ENCODE peak calls at places on chromosomes 6 and 20, in ten cellular contexts. R, N, W, F, Y, Z, L, K, J and D are unnamed samples.

GRCh38 chr6:111429571-111429970 is 53.4 kb downstream of the REV3L start:
- DNase-seq in R (no peak), N (no peak), W (no peak), F (no peak), Y (no peak), Z (no peak), L (no peak), K (no peak), J (no peak), D (no peak)

GRCh38 chr6:90294008-90294511 is 2.6 kb downstream of the BACH2 start:
- DNase-seq in R (no peak), N (no peak), W (no peak), F (no peak), Y (no peak), Z (no peak), L (no peak), K (no peak), J (no peak), D (no peak)

GRCh38 chr6:142416179-142416578 is 114.4 kb downstream of the ADGRG6 start:
- DNase-seq in R (no peak), N (peak; percentile 61), W (peak; percentile 95), F (no peak), Y (no peak), Z (peak; percentile 86), L (peak; percentile 52), K (no peak), J (peak; percentile 21), D (no peak)

GRCh38 chr6:16568128-16568527 is 193.1 kb downstream of the ATXN1 start:
- DNase-seq in R (no peak), N (no peak), W (no peak), F (no peak), Y (no peak), Z (no peak), L (no peak), K (no peak), J (no peak), D (no peak)

GRCh38 chr6:170031096-170031471 is 259.8 kb downstream of the DLL1 start:
- DNase-seq in R (no peak), N (no peak), W (peak; percentile 11), F (no peak), Y (no peak), Z (no peak), L (peak; percentile 53), K (no peak), J (no peak), D (peak; percentile 5)

GRCh38 chr6:118295336-118295735 is 252.8 kb upstream of the PLN start:
- DNase-seq in R (no peak), N (no peak), W (no peak), F (no peak), Y (no peak), Z (no peak), L (no peak), K (no peak), J (no peak), D (no peak)

GRCh38 chr20:5557123-5557522 is 193.1 kb upstream of the SHLD1 start:
- DNase-seq in R (peak; percentile 77), N (peak; percentile 60), W (peak; percentile 34), F (peak; percentile 12), Y (no peak), Z (no peak), L (peak; percentile 57), K (peak; percentile 20), J (peak; percentile 49), D (no peak)

GRCh38 chr6:28207244-28208179 is 17.6 kb upstream of the ZSCAN9 start:
- DNase-seq in R (no peak), N (peak; percentile 84), W (peak; percentile 8), F (no peak), Y (no peak), Z (no peak), L (peak; percentile 24), K (no peak), J (no peak), D (no peak)

GRCh38 chr6:129661478-129662405 is 48.2 kb downstream of the ARHGAP18 start:
- DNase-seq in R (no peak), N (no peak), W (no peak), F (no peak), Y (no peak), Z (no peak), L (no peak), K (no peak), J (no peak), D (no peak)

GRCh38 chr20:33846291-33846916 is 35.3 kb downstream of the CHMP4B start:
- DNase-seq in R (no peak), N (no peak), W (peak; percentile 49), F (no peak), Y (no peak), Z (no peak), L (no peak), K (no peak), J (no peak), D (no peak)

GRCh38 chr6:33975631-33976424 is 170.1 kb downstream of the GRM4 start:
- DNase-seq in R (no peak), N (peak; percentile 70), W (no peak), F (no peak), Y (no peak), Z (no peak), L (no peak), K (no peak), J (no peak), D (no peak)

GRCh38 chr6:42564496-42564890 is 664 bp downstream of the UBR2 start:
- DNase-seq in R (peak; percentile 64), N (no peak), W (no peak), F (no peak), Y (no peak), Z (no peak), L (no peak), K (peak; percentile 47), J (no peak), D (no peak)

GRCh38 chr6:32195902-32196681 is 3.6 kb upstream of the GPSM3 start:
- DNase-seq in R (peak; percentile 85), N (peak; percentile 94), W (peak; percentile 79), F (peak; percentile 88), Y (no peak), Z (peak; percentile 44), L (peak; percentile 91), K (peak; percentile 89), J (peak; percentile 59), D (peak; percentile 78)

GRCh38 chr6:96899019-96899418 is 1.3 kb upstream of the NDUFAF4 start:
- DNase-seq in R (peak; percentile 41), N (peak; percentile 55), W (peak; percentile 54), F (no peak), Y (no peak), Z (peak; percentile 17), L (peak; percentile 63), K (no peak), J (no peak), D (peak; percentile 13)

GRCh38 chr6:110039996-110040383 is 61.9 kb downstream of the GPR6 start:
- DNase-seq in R (peak; percentile 48), N (peak; percentile 59), W (no peak), F (peak; percentile 44), Y (no peak), Z (no peak), L (peak; percentile 71), K (peak; percentile 67), J (peak; percentile 18), D (no peak)

GRCh38 chr20:34954905-34955231 is 738 bp downstream of the GSS start:
- DNase-seq in R (no peak), N (peak; percentile 58), W (peak; percentile 52), F (no peak), Y (no peak), Z (peak; percentile 12), L (peak; percentile 28), K (no peak), J (no peak), D (peak; percentile 81)

GRCh38 chr6:13278184-13278583 is 50.2 kb downstream of the TBC1D7 start:
- DNase-seq in R (peak; percentile 56), N (peak; percentile 57), W (no peak), F (no peak), Y (no peak), Z (no peak), L (no peak), K (no peak), J (peak; percentile 30), D (no peak)

GRCh38 chr6:159875194-159875593 is 15.6 kb upstream of the MAS1 start:
- DNase-seq in R (no peak), N (peak; percentile 14), W (no peak), F (no peak), Y (no peak), Z (no peak), L (no peak), K (peak; percentile 84), J (no peak), D (no peak)

GRCh38 chr6:16136086-16136485 is 7.2 kb downstream of the MYLIP start:
- DNase-seq in R (no peak), N (no peak), W (no peak), F (no peak), Y (no peak), Z (no peak), L (no peak), K (no peak), J (peak; percentile 39), D (no peak)

GRCh38 chr6:33313709-33314514 is at the start of gene TAPBP:
- DNase-seq in R (peak; percentile 95), N (peak; percentile 55), W (peak; percentile 46), F (no peak), Y (no peak), Z (peak; percentile 30), L (peak; percentile 70), K (peak; percentile 63), J (peak; percentile 83), D (peak; percentile 32)

GRCh38 chr6:109715616-109716015 is 24.5 kb downstream of the FIG4 start:
- DNase-seq in R (no peak), N (no peak), W (peak; percentile 74), F (no peak), Y (no peak), Z (no peak), L (no peak), K (no peak), J (no peak), D (no peak)

GRCh38 chr20:46088409-46089075 is 1.2 kb downstream of the NCOA5 start:
- DNase-seq in R (peak; percentile 71), N (no peak), W (peak; percentile 29), F (no peak), Y (no peak), Z (no peak), L (peak; percentile 28), K (no peak), J (no peak), D (no peak)

GRCh38 chr6:33007831-33008395 is 1.5 kb downstream of the HLA-DOA start:
- DNase-seq in R (no peak), N (no peak), W (no peak), F (no peak), Y (no peak), Z (no peak), L (no peak), K (no peak), J (no peak), D (no peak)